ENCODE peak calls at places on chromosome 21, in eight cellular contexts. One of them, this sample, is unnamed.

GRCh38 chr21:28704746-28705145 is 287.9 kb downstream of the LTN1 start:
- DNase-seq in AG04450: no peak
- DNase-seq in colonic mucosa: no peak
- DNase-seq in left ventricle myocardium inferior: peak
- DNase-seq in stomach: no peak
- DNase-seq in cardiac fibroblast: peak
- DNase-seq in esophagus squamous epithelium: no peak
- DNase-seq in upper lobe of right lung: no peak
- DNase-seq in this sample: no peak

GRCh38 chr21:17343055-17343454 is 169.8 kb upstream of the CXADR start:
- DNase-seq in stomach: no peak
- DNase-seq in upper lobe of right lung: no peak
- DNase-seq in left ventricle myocardium inferior: no peak
- DNase-seq in esophagus squamous epithelium: no peak
- DNase-seq in AG04450: no peak
- DNase-seq in cardiac fibroblast: peak
- DNase-seq in colonic mucosa: no peak
- DNase-seq in this sample: no peak

GRCh38 chr21:35345954-35346353 is 296.9 kb upstream of the RUNX1 start:
- DNase-seq in colonic mucosa: no peak
- DNase-seq in left ventricle myocardium inferior: no peak
- DNase-seq in AG04450: no peak
- DNase-seq in stomach: no peak
- DNase-seq in esophagus squamous epithelium: no peak
- DNase-seq in cardiac fibroblast: no peak
- DNase-seq in upper lobe of right lung: no peak
- DNase-seq in this sample: no peak

GRCh38 chr21:44927587-44928461 is 7.1 kb upstream of the ITGB2 start:
- DNase-seq in upper lobe of right lung: peak
- DNase-seq in cardiac fibroblast: peak
- DNase-seq in left ventricle myocardium inferior: peak
- DNase-seq in stomach: no peak
- DNase-seq in esophagus squamous epithelium: no peak
- DNase-seq in AG04450: no peak
- DNase-seq in colonic mucosa: peak
- DNase-seq in this sample: no peak

GRCh38 chr21:14766241-14766640 is 220.1 kb upstream of the SAMSN1 start:
- DNase-seq in cardiac fibroblast: no peak
- DNase-seq in upper lobe of right lung: no peak
- DNase-seq in stomach: no peak
- DNase-seq in colonic mucosa: no peak
- DNase-seq in AG04450: no peak
- DNase-seq in esophagus squamous epithelium: no peak
- DNase-seq in left ventricle myocardium inferior: no peak
- DNase-seq in this sample: no peak

GRCh38 chr21:25562660-25563059 is 44.6 kb downstream of the MRPL39 start:
- DNase-seq in AG04450: no peak
- DNase-seq in upper lobe of right lung: no peak
- DNase-seq in esophagus squamous epithelium: no peak
- DNase-seq in stomach: no peak
- DNase-seq in left ventricle myocardium inferior: no peak
- DNase-seq in cardiac fibroblast: no peak
- DNase-seq in colonic mucosa: no peak
- DNase-seq in this sample: no peak

GRCh38 chr21:46096596-46096981 is 1.3 kb upstream of the COL6A2 start:
- DNase-seq in stomach: no peak
- DNase-seq in colonic mucosa: no peak
- DNase-seq in upper lobe of right lung: no peak
- DNase-seq in left ventricle myocardium inferior: no peak
- DNase-seq in AG04450: no peak
- DNase-seq in esophagus squamous epithelium: no peak
- DNase-seq in cardiac fibroblast: no peak
- DNase-seq in this sample: peak

GRCh38 chr21:29639366-29640232 is 300.2 kb downstream of the GRIK1 start:
- DNase-seq in AG04450: no peak
- DNase-seq in left ventricle myocardium inferior: no peak
- DNase-seq in cardiac fibroblast: no peak
- DNase-seq in esophagus squamous epithelium: no peak
- DNase-seq in colonic mucosa: no peak
- DNase-seq in stomach: no peak
- DNase-seq in upper lobe of right lung: no peak
- DNase-seq in this sample: no peak

GRCh38 chr21:46171585-46171984 is 12.7 kb downstream of the SPATC1L start:
- DNase-seq in cardiac fibroblast: peak
- DNase-seq in upper lobe of right lung: no peak
- DNase-seq in AG04450: no peak
- DNase-seq in stomach: no peak
- DNase-seq in esophagus squamous epithelium: no peak
- DNase-seq in left ventricle myocardium inferior: no peak
- DNase-seq in colonic mucosa: no peak
- DNase-seq in this sample: no peak

GRCh38 chr21:33897739-33898138 is 17.9 kb downstream of the ATP5PO start:
- DNase-seq in AG04450: no peak
- DNase-seq in upper lobe of right lung: no peak
- DNase-seq in stomach: no peak
- DNase-seq in cardiac fibroblast: no peak
- DNase-seq in left ventricle myocardium inferior: no peak
- DNase-seq in colonic mucosa: no peak
- DNase-seq in esophagus squamous epithelium: no peak
- DNase-seq in this sample: no peak

GRCh38 chr21:31107151-31107785 is 69.0 kb upstream of the KRTAP19-8 start:
- DNase-seq in AG04450: no peak
- DNase-seq in cardiac fibroblast: no peak
- DNase-seq in colonic mucosa: no peak
- DNase-seq in stomach: no peak
- DNase-seq in upper lobe of right lung: no peak
- DNase-seq in esophagus squamous epithelium: no peak
- DNase-seq in left ventricle myocardium inferior: no peak
- DNase-seq in this sample: no peak

GRCh38 chr21:17491716-17492414 is 21.0 kb upstream of the CXADR start:
- DNase-seq in esophagus squamous epithelium: no peak
- DNase-seq in upper lobe of right lung: no peak
- DNase-seq in cardiac fibroblast: peak
- DNase-seq in colonic mucosa: no peak
- DNase-seq in left ventricle myocardium inferior: no peak
- DNase-seq in stomach: no peak
- DNase-seq in AG04450: peak
- DNase-seq in this sample: no peak

GRCh38 chr21:32994305-32994704 is 31.4 kb upstream of the OLIG2 start:
- DNase-seq in stomach: no peak
- DNase-seq in esophagus squamous epithelium: no peak
- DNase-seq in colonic mucosa: no peak
- DNase-seq in cardiac fibroblast: peak
- DNase-seq in left ventricle myocardium inferior: no peak
- DNase-seq in AG04450: no peak
- DNase-seq in upper lobe of right lung: no peak
- DNase-seq in this sample: no peak

GRCh38 chr21:43884861-43885370 is 19.9 kb downstream of the AGPAT3 start:
- DNase-seq in upper lobe of right lung: peak
- DNase-seq in AG04450: no peak
- DNase-seq in cardiac fibroblast: no peak
- DNase-seq in esophagus squamous epithelium: no peak
- DNase-seq in left ventricle myocardium inferior: no peak
- DNase-seq in colonic mucosa: no peak
- DNase-seq in stomach: no peak
- DNase-seq in this sample: no peak

GRCh38 chr21:30831194-30831765 is 1.7 kb upstream of the KRTAP7-1 start:
- DNase-seq in cardiac fibroblast: peak
- DNase-seq in colonic mucosa: peak
- DNase-seq in AG04450: no peak
- DNase-seq in stomach: no peak
- DNase-seq in esophagus squamous epithelium: no peak
- DNase-seq in left ventricle myocardium inferior: no peak
- DNase-seq in upper lobe of right lung: no peak
- DNase-seq in this sample: no peak

GRCh38 chr21:34576043-34576466 is 38.9 kb downstream of the RCAN1 start:
- DNase-seq in upper lobe of right lung: no peak
- DNase-seq in cardiac fibroblast: peak
- DNase-seq in esophagus squamous epithelium: no peak
- DNase-seq in colonic mucosa: peak
- DNase-seq in stomach: no peak
- DNase-seq in left ventricle myocardium inferior: peak
- DNase-seq in AG04450: no peak
- DNase-seq in this sample: no peak

DNA sequence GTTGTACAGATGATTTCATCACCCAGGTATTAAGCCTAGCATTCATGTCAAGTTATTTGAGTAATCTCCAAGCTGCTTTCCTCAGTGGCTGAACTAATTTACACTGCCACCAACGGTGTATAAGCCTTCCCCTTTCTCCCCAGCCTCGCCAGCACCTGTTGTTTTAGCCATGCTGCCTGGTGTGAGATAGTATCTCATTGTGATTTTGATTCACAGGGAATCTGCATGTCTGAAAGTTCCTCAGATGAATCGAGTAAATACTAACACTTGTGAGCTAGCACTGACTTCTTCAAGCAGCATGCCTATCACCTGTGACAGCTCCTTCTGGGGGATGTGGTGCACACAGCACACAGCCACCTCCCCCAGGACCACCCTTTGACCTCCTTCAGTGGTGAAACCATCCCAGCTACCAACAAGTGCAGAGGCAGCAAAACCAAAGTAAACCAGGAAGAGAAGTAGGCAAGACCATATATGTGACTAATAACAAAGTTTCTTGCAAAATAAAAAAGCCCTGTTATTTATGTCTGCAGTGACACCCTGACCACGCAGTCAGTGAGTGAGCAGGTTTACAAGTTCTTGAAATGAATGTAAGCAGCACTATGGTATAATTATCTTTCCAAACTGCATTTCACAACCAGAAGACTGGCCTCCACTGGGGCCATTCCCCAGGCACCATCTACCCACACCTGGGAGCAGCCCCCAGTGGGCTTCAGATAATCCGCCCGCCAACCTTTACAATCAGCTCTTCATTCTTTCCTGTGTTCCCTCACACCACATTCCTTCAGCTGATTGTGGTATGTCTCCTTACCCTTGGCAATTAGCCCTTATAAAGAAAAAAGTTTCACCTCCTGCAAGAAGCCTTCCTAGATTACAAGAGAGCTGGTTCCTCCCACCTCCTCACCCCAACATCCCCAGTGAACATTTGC is 173.8 kb downstream of the ETS2 start:
- DNase-seq in colonic mucosa: no peak
- DNase-seq in cardiac fibroblast: peak
- DNase-seq in esophagus squamous epithelium: no peak
- DNase-seq in AG04450: no peak
- DNase-seq in stomach: no peak
- DNase-seq in upper lobe of right lung: no peak
- DNase-seq in left ventricle myocardium inferior: no peak
- DNase-seq in this sample: no peak
- H3K4me3 ChIP-seq in colonic mucosa: no peak
- H3K4me3 ChIP-seq in cardiac fibroblast: no peak
- H3K4me3 ChIP-seq in esophagus squamous epithelium: no peak
- H3K4me3 ChIP-seq in AG04450: no peak
- H3K4me3 ChIP-seq in stomach: no peak
- H3K4me3 ChIP-seq in upper lobe of right lung: no peak
- H3K4me3 ChIP-seq in left ventricle myocardium inferior: no peak
- H3K4me3 ChIP-seq in this sample: no peak

DNA sequence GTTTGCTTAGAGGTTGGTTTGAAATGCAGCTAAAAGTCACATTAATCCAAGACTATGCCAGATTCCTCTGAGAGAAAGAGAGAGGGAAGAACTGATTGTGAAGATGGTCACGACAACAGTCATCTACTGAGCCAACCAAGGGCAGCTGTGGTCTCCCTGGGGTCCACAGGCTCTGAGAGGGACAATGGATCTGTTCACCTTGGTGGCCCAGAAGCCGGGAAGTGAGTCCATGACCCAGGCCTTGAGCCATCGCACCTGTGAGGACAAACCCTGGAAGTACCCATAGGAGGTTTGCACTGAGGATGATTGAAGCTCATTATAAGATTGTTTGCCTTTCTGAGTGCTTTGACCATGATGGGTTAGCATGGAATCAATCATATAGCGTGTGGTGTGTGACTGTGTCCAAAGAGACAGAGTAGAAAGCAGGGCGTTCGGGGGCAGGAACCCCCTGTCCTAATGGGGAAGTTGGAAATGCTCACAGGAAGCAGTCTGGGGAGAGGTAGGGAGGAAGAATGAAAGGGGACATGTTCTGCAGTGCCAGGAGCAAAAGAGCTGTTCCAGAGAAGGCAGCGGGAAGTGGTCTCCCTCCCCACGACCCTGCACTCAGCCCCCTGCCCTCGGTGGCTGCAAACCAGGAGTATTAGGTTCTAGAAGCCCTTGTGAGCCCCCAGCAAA is 47.1 kb downstream of the UMODL1 start:
- DNase-seq in left ventricle myocardium inferior: no peak
- DNase-seq in colonic mucosa: no peak
- DNase-seq in upper lobe of right lung: no peak
- DNase-seq in esophagus squamous epithelium: no peak
- DNase-seq in AG04450: no peak
- DNase-seq in cardiac fibroblast: no peak
- DNase-seq in stomach: no peak
- DNase-seq in this sample: no peak
- H3K4me3 ChIP-seq in left ventricle myocardium inferior: no peak
- H3K4me3 ChIP-seq in colonic mucosa: no peak
- H3K4me3 ChIP-seq in upper lobe of right lung: no peak
- H3K4me3 ChIP-seq in esophagus squamous epithelium: no peak
- H3K4me3 ChIP-seq in AG04450: no peak
- H3K4me3 ChIP-seq in cardiac fibroblast: no peak
- H3K4me3 ChIP-seq in stomach: no peak
- H3K4me3 ChIP-seq in this sample: no peak

DNA sequence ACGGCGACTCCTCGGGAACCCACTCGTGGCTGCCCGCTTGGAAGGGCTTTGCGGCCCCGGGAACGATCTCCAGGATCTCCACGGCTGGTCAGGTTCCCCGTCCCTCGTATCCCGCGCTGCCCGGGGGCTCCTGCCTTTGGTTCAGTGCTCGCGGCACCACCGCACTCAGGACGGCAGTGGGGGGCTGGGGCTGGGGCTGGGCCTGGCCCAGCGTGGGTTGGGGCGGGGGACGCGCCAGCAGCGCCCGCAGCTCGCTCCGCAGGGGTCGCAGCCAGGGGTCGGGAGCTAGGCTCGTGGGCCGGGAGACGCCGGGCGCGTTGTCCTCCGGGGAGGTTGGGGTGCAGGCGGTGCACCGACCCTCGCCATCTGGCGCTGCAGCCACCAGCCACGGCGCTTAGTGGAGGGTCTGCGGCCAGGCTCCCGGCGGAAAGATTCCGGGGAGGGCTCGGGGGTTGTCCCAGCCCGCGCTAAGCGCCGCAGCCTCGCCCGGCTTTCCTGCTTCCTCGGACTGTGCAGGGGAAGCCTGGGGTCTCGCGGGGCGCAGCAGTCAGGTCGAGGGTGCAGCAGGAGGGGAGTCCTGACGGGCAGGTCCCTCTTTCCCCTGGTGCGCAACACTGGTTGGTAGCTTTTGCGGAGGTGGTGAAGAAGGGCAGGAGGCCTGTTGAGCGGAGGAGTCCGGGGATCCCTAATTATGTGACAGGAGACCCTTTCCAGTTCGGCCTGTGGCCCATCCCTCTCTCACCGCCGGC is 9.0 kb downstream of the SIM2 start:
- DNase-seq in AG04450: no peak
- DNase-seq in cardiac fibroblast: no peak
- DNase-seq in stomach: no peak
- DNase-seq in colonic mucosa: no peak
- DNase-seq in esophagus squamous epithelium: no peak
- DNase-seq in left ventricle myocardium inferior: no peak
- DNase-seq in upper lobe of right lung: peak
- DNase-seq in this sample: no peak
- H3K4me3 ChIP-seq in AG04450: no peak
- H3K4me3 ChIP-seq in cardiac fibroblast: no peak
- H3K4me3 ChIP-seq in stomach: peak
- H3K4me3 ChIP-seq in colonic mucosa: no peak
- H3K4me3 ChIP-seq in esophagus squamous epithelium: peak
- H3K4me3 ChIP-seq in left ventricle myocardium inferior: peak
- H3K4me3 ChIP-seq in upper lobe of right lung: no peak
- H3K4me3 ChIP-seq in this sample: peak

GRCh38 chr21:37208056-37208705 is 59.0 kb downstream of the VPS26C start:
- DNase-seq in colonic mucosa: no peak
- DNase-seq in cardiac fibroblast: no peak
- DNase-seq in esophagus squamous epithelium: no peak
- DNase-seq in upper lobe of right lung: peak
- DNase-seq in AG04450: no peak
- DNase-seq in stomach: peak
- DNase-seq in left ventricle myocardium inferior: peak
- DNase-seq in this sample: peak
- H3K4me3 ChIP-seq in colonic mucosa: no peak
- H3K4me3 ChIP-seq in cardiac fibroblast: no peak
- H3K4me3 ChIP-seq in esophagus squamous epithelium: peak
- H3K4me3 ChIP-seq in upper lobe of right lung: no peak
- H3K4me3 ChIP-seq in AG04450: no peak
- H3K4me3 ChIP-seq in stomach: no peak
- H3K4me3 ChIP-seq in left ventricle myocardium inferior: peak
- H3K4me3 ChIP-seq in this sample: peak